ENCODE peak calls at places on chromosomes 4 and X, in four cellular contexts. One of them, this sample, is unnamed.

GRCh38 chr4:153582954-153583456 is 101.1 kb upstream of the TLR2 start:
- DNase-seq in anterior cingulate cortex: no peak
- DNase-seq in stimulated activated CD8-positive, alpha-beta memory T cell treated with anti-CD3 and anti-CD28 coated beads, Interleukin-7, amount 100 ng/mL, for 1 hour: no peak
- DNase-seq in stimulated activated CD4-positive, alpha-beta T cell treated with anti-CD3 and anti-CD28 coated beads, Interleukin-1b, Interleukin-23, amount 100 ng/mL, for 4 hours: no peak
- DNase-seq in this sample: no peak

GRCh38 chr4:175504316-175504715 is 307.7 kb downstream of the GPM6A start:
- DNase-seq in stimulated activated CD4-positive, alpha-beta T cell treated with anti-CD3 and anti-CD28 coated beads, Interleukin-1b, Interleukin-23, amount 100 ng/mL, for 4 hours: no peak
- DNase-seq in anterior cingulate cortex: no peak
- DNase-seq in stimulated activated CD8-positive, alpha-beta memory T cell treated with anti-CD3 and anti-CD28 coated beads, Interleukin-7, amount 100 ng/mL, for 1 hour: no peak
- DNase-seq in this sample: no peak

GRCh38 chrX:291411-291901 is 10.3 kb downstream of the PLCXD1 start:
- DNase-seq in anterior cingulate cortex: no peak
- DNase-seq in stimulated activated CD4-positive, alpha-beta T cell treated with anti-CD3 and anti-CD28 coated beads, Interleukin-1b, Interleukin-23, amount 100 ng/mL, for 4 hours: no peak
- DNase-seq in stimulated activated CD8-positive, alpha-beta memory T cell treated with anti-CD3 and anti-CD28 coated beads, Interleukin-7, amount 100 ng/mL, for 1 hour: no peak
- DNase-seq in this sample: peak; percentile 72

GRCh38 chrX:45011131-45011530 is 138.1 kb downstream of the KDM6A start:
- DNase-seq in stimulated activated CD8-positive, alpha-beta memory T cell treated with anti-CD3 and anti-CD28 coated beads, Interleukin-7, amount 100 ng/mL, for 1 hour: no peak
- DNase-seq in stimulated activated CD4-positive, alpha-beta T cell treated with anti-CD3 and anti-CD28 coated beads, Interleukin-1b, Interleukin-23, amount 100 ng/mL, for 4 hours: no peak
- DNase-seq in anterior cingulate cortex: no peak
- DNase-seq in this sample: no peak

GRCh38 chr4:187235456-187236170 is 512.0 kb upstream of the FAT1 start:
- DNase-seq in anterior cingulate cortex: peak; percentile 51
- DNase-seq in stimulated activated CD8-positive, alpha-beta memory T cell treated with anti-CD3 and anti-CD28 coated beads, Interleukin-7, amount 100 ng/mL, for 1 hour: no peak
- DNase-seq in stimulated activated CD4-positive, alpha-beta T cell treated with anti-CD3 and anti-CD28 coated beads, Interleukin-1b, Interleukin-23, amount 100 ng/mL, for 4 hours: no peak
- DNase-seq in this sample: no peak

GRCh38 chr4:181685911-181686310 is 557.3 kb upstream of the TENM3 start:
- DNase-seq in stimulated activated CD4-positive, alpha-beta T cell treated with anti-CD3 and anti-CD28 coated beads, Interleukin-1b, Interleukin-23, amount 100 ng/mL, for 4 hours: no peak
- DNase-seq in stimulated activated CD8-positive, alpha-beta memory T cell treated with anti-CD3 and anti-CD28 coated beads, Interleukin-7, amount 100 ng/mL, for 1 hour: no peak
- DNase-seq in anterior cingulate cortex: peak; percentile 3
- DNase-seq in this sample: no peak

GRCh38 chr4:101009471-101009870 is 337.9 kb downstream of the PPP3CA start:
- DNase-seq in stimulated activated CD4-positive, alpha-beta T cell treated with anti-CD3 and anti-CD28 coated beads, Interleukin-1b, Interleukin-23, amount 100 ng/mL, for 4 hours: no peak
- DNase-seq in anterior cingulate cortex: no peak
- DNase-seq in stimulated activated CD8-positive, alpha-beta memory T cell treated with anti-CD3 and anti-CD28 coated beads, Interleukin-7, amount 100 ng/mL, for 1 hour: no peak
- DNase-seq in this sample: no peak

GRCh38 chr4:185203380-185204237 is at the start of gene CFAP97:
- DNase-seq in stimulated activated CD8-positive, alpha-beta memory T cell treated with anti-CD3 and anti-CD28 coated beads, Interleukin-7, amount 100 ng/mL, for 1 hour: peak; percentile 60
- DNase-seq in anterior cingulate cortex: peak; percentile 92
- DNase-seq in stimulated activated CD4-positive, alpha-beta T cell treated with anti-CD3 and anti-CD28 coated beads, Interleukin-1b, Interleukin-23, amount 100 ng/mL, for 4 hours: peak; percentile 76
- DNase-seq in this sample: peak; percentile 91

GRCh38 chrX:11420851-11421250 is 127.6 kb downstream of the AMELX start:
- DNase-seq in anterior cingulate cortex: no peak
- DNase-seq in stimulated activated CD8-positive, alpha-beta memory T cell treated with anti-CD3 and anti-CD28 coated beads, Interleukin-7, amount 100 ng/mL, for 1 hour: no peak
- DNase-seq in stimulated activated CD4-positive, alpha-beta T cell treated with anti-CD3 and anti-CD28 coated beads, Interleukin-1b, Interleukin-23, amount 100 ng/mL, for 4 hours: no peak
- DNase-seq in this sample: no peak

GRCh38 chr4:131509521-131509920 is 1639.6 kb upstream of the PCDH10 start:
- DNase-seq in stimulated activated CD4-positive, alpha-beta T cell treated with anti-CD3 and anti-CD28 coated beads, Interleukin-1b, Interleukin-23, amount 100 ng/mL, for 4 hours: no peak
- DNase-seq in anterior cingulate cortex: no peak
- DNase-seq in stimulated activated CD8-positive, alpha-beta memory T cell treated with anti-CD3 and anti-CD28 coated beads, Interleukin-7, amount 100 ng/mL, for 1 hour: no peak
- DNase-seq in this sample: no peak